ENCODE peak calls at places on chromosomes 1 and 21, in five cellular contexts. A is cardiac muscle cell, F is hepatocyte, O is K562, Z is breast epithelium. B is an unnamed sample. For H3K4me1, the result is how much of the 10 kb centered on the place peaks cover.

GRCh38 chr1:46394108-46394871 is at the start of gene FAAH:
- DNase-seq in A (peak), F (peak), O (no peak), Z (no peak), B (peak)

GRCh38 chr1:64712049-64712448 is 32.8 kb upstream of the RAVER2 start:
- DNase-seq in A (no peak), F (no peak), O (no peak), Z (no peak), B (no peak)

GRCh38 chr1:152252157-152252556 is 28.2 kb upstream of the HRNR start:
- DNase-seq in A (no peak), F (no peak), O (no peak), Z (no peak), B (no peak)

GRCh38 chr1:210792703-210793102 is 341.2 kb downstream of the KCNH1 start:
- DNase-seq in A (no peak), F (peak), O (peak), Z (no peak), B (no peak)

GRCh38 chr1:220798338-220798737 is 11.6 kb downstream of the MTARC1 start:
- DNase-seq in A (no peak), F (no peak), O (no peak), Z (no peak), B (no peak)

GRCh38 chr21:27425574-27425973 is 458.7 kb upstream of the ADAMTS5 start:
- DNase-seq in A (no peak), F (no peak), O (no peak), Z (no peak), B (no peak)

GRCh38 chr1:154431586-154432373 is 26.6 kb downstream of the IL6R start:
- DNase-seq in A (no peak), F (peak), O (peak), Z (no peak), B (no peak)

GRCh38 chr1:247212012-247212411 is 40.2 kb upstream of the ZNF124 start:
- DNase-seq in A (no peak), F (no peak), O (peak), Z (no peak), B (no peak)

GRCh38 chr21:44018813-44019567 is 6.9 kb downstream of the TRAPPC10 start:
- DNase-seq in A (no peak), F (no peak), O (peak), Z (no peak), B (no peak)

GRCh38 chr21:33449650-33450049 is 30.1 kb downstream of the TMEM50B start:
- DNase-seq in A (no peak), F (peak), O (no peak), Z (no peak), B (no peak)

GRCh38 chr1:86938450-86938849 is 24.0 kb downstream of the HS2ST1 start:
- DNase-seq in A (no peak), F (no peak), O (no peak), Z (no peak), B (no peak)

GRCh38 chr1:3721955-3722465 is 30.2 kb upstream of the CCDC27 start:
- DNase-seq in A (no peak), F (no peak), O (no peak), Z (no peak), B (no peak)

GRCh38 chr1:166952002-166952746 is 23.2 kb downstream of the ILDR2 start:
- DNase-seq in A (no peak), F (no peak), O (no peak), Z (peak), B (peak)

GRCh38 chr1:234515411-234515810 is 36.4 kb upstream of the TARBP1 start:
- DNase-seq in A (no peak), F (peak), O (no peak), Z (no peak), B (no peak)

GRCh38 chr1:224565186-224565585 is 50.9 kb upstream of the CNIH3 start:
- DNase-seq in A (no peak), F (peak), O (no peak), Z (peak), B (no peak)

GRCh38 chr1:26521669-26522030 is 7.9 kb upstream of the RPS6KA1 start:
- DNase-seq in A (no peak), F (no peak), O (no peak), Z (no peak), B (no peak)

GRCh38 chr1:208641881-208642280 is 397.7 kb upstream of the PLXNA2 start:
- DNase-seq in A (no peak), F (no peak), O (no peak), Z (no peak), B (no peak)

DNA sequence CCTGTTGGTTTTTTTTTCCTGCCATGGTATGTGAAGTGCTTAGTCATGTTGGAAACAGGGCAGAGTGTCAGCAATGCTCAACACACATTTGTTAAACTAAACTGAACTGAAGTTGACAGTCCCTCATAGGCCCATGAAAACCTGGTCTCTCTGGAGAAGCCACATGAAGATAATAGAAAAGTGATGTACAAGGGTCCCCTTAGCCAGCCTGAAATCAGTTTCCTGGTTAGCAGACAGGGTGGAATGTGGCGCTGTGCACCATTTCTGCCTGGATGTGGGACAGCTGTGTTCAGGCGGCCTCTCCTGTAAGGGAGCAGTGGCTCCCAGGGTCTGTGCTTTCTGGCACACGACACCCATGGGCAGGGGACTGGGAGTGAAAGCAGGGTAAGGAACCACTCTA is 9.9 kb upstream of the CHI3L1 start:
- DNase-seq in A (no peak), F (no peak), O (peak), Z (no peak), B (no peak)
- H3K27ac ChIP-seq in A (no peak), F (no peak), O (no peak), Z (no peak), B (no peak)

GRCh38 chr1:155882766-155883165 is 23.4 kb downstream of the SYT11 start:
- DNase-seq in A (no peak), F (no peak), O (no peak), Z (no peak), B (no peak)

GRCh38 chr1:155882235-155882634 is 22.9 kb downstream of the SYT11 start:
- DNase-seq in A (no peak), F (no peak), O (no peak), Z (no peak), B (no peak)

GRCh38 chr1:155880251-155880650 is 20.9 kb downstream of the SYT11 start:
- DNase-seq in A (no peak), F (no peak), O (no peak), Z (no peak), B (no peak)

GRCh38 chr1:155877945-155878344 is 18.6 kb downstream of the SYT11 start:
- DNase-seq in A (no peak), F (no peak), O (no peak), Z (no peak), B (no peak)

DNA sequence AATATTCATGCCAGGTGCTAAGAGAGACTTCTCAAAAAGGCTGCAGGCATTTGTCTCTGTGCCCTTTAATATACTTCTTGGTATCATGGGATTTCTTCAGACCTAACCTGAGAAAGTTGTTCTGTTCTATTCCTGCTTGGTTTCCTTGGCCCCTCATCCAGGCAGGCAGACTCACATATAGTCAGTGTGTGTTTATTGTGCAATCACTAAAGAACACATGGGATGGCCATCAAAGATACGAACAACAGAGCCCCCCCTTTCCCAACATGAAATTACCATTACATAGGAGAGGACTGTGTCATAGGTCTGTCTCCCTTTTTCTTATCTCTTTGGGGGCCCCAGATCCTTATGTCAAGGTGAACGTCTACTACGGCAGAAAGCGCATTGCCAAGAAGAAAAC is 21.5 kb downstream of the SYT11 start:
- DNase-seq in A (no peak), F (peak), O (no peak), Z (no peak), B (no peak)
- H3K4me1 ChIP-seq in A (under half), F (under half), O (under half), Z (under half), B (under half)

GRCh38 chr1:18943162-18943561 is 13.3 kb downstream of the IFFO2 start:
- DNase-seq in A (no peak), F (no peak), O (no peak), Z (no peak), B (no peak)

GRCh38 chr1:18943914-18944572 is 12.4 kb downstream of the IFFO2 start:
- DNase-seq in A (no peak), F (no peak), O (no peak), Z (no peak), B (no peak)

GRCh38 chr1:18946550-18947381 is 9.7 kb downstream of the IFFO2 start:
- DNase-seq in A (no peak), F (no peak), O (no peak), Z (no peak), B (no peak)

GRCh38 chr1:18945401-18945849 is 11.1 kb downstream of the IFFO2 start:
- DNase-seq in A (peak), F (peak), O (no peak), Z (no peak), B (peak)

GRCh38 chr1:18944810-18945209 is 11.7 kb downstream of the IFFO2 start:
- DNase-seq in A (no peak), F (no peak), O (no peak), Z (no peak), B (no peak)
- H3K27ac ChIP-seq in A (peak), F (peak), O (no peak), Z (peak), B (peak)

DNA sequence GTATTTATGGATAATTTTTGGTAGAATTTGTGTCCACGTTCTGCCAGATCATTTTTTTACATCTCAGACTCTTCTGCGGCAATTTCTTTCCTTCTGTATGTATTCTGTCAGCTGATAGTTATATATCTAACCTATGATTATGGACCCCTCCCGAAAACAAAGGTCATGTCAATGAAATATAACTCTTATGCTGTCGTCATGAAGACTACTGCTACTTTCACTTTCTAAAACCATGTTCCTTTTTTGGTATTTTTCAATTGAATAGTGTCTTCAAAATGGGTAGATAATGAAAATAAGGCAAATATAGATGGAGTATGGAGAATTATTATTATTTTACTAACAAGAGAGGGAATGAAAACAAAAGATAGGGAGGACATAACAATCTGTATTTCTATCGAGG is 3.2 kb downstream of the ANGPTL1 start:
- DNase-seq in A (no peak), F (no peak), O (no peak), Z (no peak), B (no peak)
- H3K4me1 ChIP-seq in A (under half), F (under half), O (under half), Z (under half), B (under half)

DNA sequence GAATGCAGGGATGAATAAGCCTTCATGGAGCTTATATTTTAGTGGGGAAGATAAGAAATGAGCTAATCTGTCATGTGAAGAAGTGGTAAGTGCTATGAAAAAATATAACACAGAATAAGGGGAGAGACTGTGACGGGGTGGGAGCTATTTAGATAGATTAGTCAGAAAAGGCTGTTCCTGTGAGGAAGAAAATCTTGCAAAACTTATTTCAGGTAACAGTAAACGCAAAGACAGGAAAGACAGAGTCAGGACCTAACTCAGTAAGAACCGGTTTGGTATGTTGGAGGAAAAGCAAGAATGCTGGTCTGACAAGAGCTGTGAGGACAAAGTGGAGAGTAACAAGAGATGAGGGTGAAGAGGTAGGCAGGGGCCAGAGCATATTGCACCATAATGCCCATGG is 22.0 kb downstream of the GNAI3 start:
- DNase-seq in A (peak), F (peak), O (no peak), Z (no peak), B (no peak)
- H3K27ac ChIP-seq in A (peak), F (peak), O (no peak), Z (peak), B (peak)

GRCh38 chr21:17467829-17468228 is 45.0 kb upstream of the CXADR start:
- DNase-seq in A (no peak), F (no peak), O (no peak), Z (no peak), B (no peak)
- H3K4me1 ChIP-seq in A (under half), F (under half), O (under half), Z (under half), B (under half)

GRCh38 chr1:162854245-162854860 is 6.6 kb downstream of the CCDC190 start:
- DNase-seq in A (peak), F (peak), O (peak), Z (peak), B (peak)
- H3K27ac ChIP-seq in A (no peak), F (no peak), O (no peak), Z (no peak), B (no peak)

GRCh38 chr1:240309804-240310203 is 218.1 kb downstream of the FMN2 start:
- DNase-seq in A (no peak), F (no peak), O (no peak), Z (no peak), B (no peak)
- H3K4me1 ChIP-seq in A (under half), F (under half), O (under half), Z (under half), B (under half)

GRCh38 chr1:93360111-93360510 is 14.4 kb downstream of the DR1 start:
- DNase-seq in A (no peak), F (no peak), O (no peak), Z (no peak), B (no peak)
- H3K27ac ChIP-seq in A (no peak), F (no peak), O (no peak), Z (no peak), B (no peak)

B was measured in heart right ventricle.